ENCODE peak calls at places on chromosomes 3 and 15, in six cellular contexts. D is CD8-positive, alpha-beta T cell; T is cardiac fibroblast; X is adrenal gland; J is fibroblast of pulmonary artery; K is left lung. Z is an unnamed sample.

GRCh38 chr3:66423791-66424190 is 77.0 kb downstream of the LRIG1 start:
- DNase-seq in D (no peak), J (peak), X (no peak), K (no peak), T (peak), Z (no peak)

GRCh38 chr3:132210476-132211346 is 106.5 kb upstream of the ACP3 start:
- DNase-seq in K (peak), X (no peak), J (peak), T (no peak), D (no peak), Z (peak)

GRCh38 chr3:11601446-11602241 is 42.1 kb downstream of the VGLL4 start:
- DNase-seq in X (no peak), T (peak), J (peak), D (no peak), K (no peak), Z (no peak)

GRCh38 chr3:127964053-127964452 is 49.0 kb downstream of the KBTBD12 start:
- DNase-seq in D (no peak), J (peak), K (peak), T (peak), X (no peak), Z (no peak)

GRCh38 chr15:55056500-55056899 is 140.2 kb downstream of the RSL24D1 start:
- DNase-seq in K (no peak), J (no peak), D (no peak), X (no peak), T (no peak), Z (no peak)

GRCh38 chr3:70748593-70748992 is 436.2 kb upstream of the MDFIC2 start:
- DNase-seq in J (no peak), T (no peak), X (no peak), D (no peak), K (no peak), Z (no peak)

GRCh38 chr15:39124155-39124924 is 456.5 kb upstream of the THBS1 start:
- DNase-seq in K (no peak), X (no peak), J (peak), T (peak), D (no peak), Z (no peak)

GRCh38 chr15:66815322-66815721 is 113.3 kb downstream of the SMAD6 start:
- DNase-seq in J (peak), D (no peak), K (no peak), T (peak), X (no peak), Z (no peak)

GRCh38 chr3:68057637-68058320 is 403.4 kb upstream of the SUCLG2 start:
- DNase-seq in D (peak), K (no peak), J (no peak), T (no peak), X (no peak), Z (no peak)

GRCh38 chr15:85125056-85125661 is 143.5 kb downstream of the PDE8A start:
- DNase-seq in D (no peak), K (no peak), T (peak), X (no peak), J (peak), Z (no peak)

GRCh38 chr3:127556565-127556964 is 34.0 kb downstream of the TPRA1 start:
- DNase-seq in D (no peak), K (no peak), T (no peak), X (no peak), J (no peak), Z (no peak)

GRCh38 chr3:4681301-4681700 is 188.2 kb downstream of the ITPR1 start:
- DNase-seq in K (no peak), X (no peak), D (no peak), J (no peak), T (no peak), Z (no peak)

GRCh38 chr15:66765478-66766281 is 63.6 kb downstream of the SMAD6 start:
- DNase-seq in J (peak), K (peak), T (peak), D (no peak), X (peak), Z (peak)

GRCh38 chr15:63349156-63349555 is 32.5 kb downstream of the CA12 start:
- DNase-seq in J (no peak), X (peak), D (no peak), K (no peak), T (no peak), Z (no peak)

GRCh38 chr3:108311797-108312196 is 15.4 kb downstream of the HHLA2 start:
- DNase-seq in X (no peak), J (no peak), T (peak), D (no peak), K (no peak), Z (no peak)

GRCh38 chr3:182999767-183000166 is 19.4 kb upstream of the DCUN1D1 start:
- DNase-seq in D (no peak), X (no peak), J (no peak), K (no peak), T (no peak), Z (no peak)

GRCh38 chr3:194265505-194265892 is 85.6 kb downstream of the CPN2 start:
- DNase-seq in X (peak), D (no peak), J (peak), T (peak), K (peak), Z (no peak)

GRCh38 chr3:121839962-121840361 is 5.0 kb downstream of the EAF2 start:
- DNase-seq in X (no peak), T (no peak), D (no peak), K (no peak), J (no peak), Z (no peak)

GRCh38 chr3:121836069-121836468 is 1.1 kb downstream of the EAF2 start:
- DNase-seq in T (no peak), J (no peak), K (no peak), X (no peak), D (no peak), Z (no peak)

GRCh38 chr3:121834079-121834730 is 655 bp downstream of the IQCB1 start:
- DNase-seq in J (peak), D (no peak), K (no peak), T (peak), X (peak), Z (no peak)

DNA sequence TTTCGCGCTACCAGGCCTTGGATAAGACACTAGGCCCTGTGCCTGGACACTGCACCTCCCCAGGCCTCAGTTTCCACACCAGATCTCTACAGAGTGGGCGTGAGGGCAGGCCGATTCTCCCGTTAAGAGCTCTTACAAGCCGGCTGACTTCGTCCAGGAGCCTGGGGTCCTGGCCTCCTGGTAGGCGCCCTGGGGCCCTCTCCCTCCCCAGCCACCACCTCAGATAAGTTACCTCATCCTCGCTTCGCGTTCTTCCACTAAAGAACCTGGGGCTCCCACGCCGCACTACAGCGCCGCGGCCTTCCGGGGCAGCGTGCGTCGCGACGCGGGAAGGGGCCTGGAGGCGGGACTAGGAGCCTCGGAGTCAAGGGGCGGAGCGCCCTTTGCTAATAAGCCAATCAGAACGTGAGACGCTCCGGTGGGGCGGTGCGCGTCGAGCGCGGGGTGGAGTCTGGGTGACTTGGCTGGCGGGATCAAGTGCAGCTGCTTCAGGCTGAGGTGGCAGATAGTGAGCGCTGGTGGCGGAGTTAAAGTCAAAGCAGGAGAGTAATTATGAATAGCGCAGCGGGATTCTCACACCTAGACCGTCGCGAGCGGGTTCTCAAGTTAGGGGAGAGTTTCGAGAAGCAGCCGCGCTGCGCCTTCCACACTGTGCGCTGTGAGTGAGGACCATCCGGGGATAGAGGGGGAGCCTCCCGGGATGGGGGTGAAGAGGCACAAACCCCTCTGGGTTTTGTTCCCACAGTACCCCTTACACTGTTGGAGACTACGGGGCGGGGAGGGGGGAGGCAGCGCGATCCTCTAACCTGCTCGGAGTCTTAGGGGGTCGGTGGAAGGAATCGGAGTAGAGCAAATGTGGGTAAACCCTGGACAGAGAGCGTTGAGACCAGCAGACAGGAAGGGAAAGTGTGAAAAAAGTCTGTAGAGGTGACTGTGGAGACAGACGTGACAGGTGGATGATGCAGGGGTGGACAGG is at the start of the genes EAF2 and IQCB1:
- DNase-seq in T (peak), D (peak), X (peak), J (peak), K (peak), Z (peak)
- TF ChIP-seq CTCF in T (no peak), D (no peak), X (no peak), J (no peak), K (no peak), Z (no peak)

DNA sequence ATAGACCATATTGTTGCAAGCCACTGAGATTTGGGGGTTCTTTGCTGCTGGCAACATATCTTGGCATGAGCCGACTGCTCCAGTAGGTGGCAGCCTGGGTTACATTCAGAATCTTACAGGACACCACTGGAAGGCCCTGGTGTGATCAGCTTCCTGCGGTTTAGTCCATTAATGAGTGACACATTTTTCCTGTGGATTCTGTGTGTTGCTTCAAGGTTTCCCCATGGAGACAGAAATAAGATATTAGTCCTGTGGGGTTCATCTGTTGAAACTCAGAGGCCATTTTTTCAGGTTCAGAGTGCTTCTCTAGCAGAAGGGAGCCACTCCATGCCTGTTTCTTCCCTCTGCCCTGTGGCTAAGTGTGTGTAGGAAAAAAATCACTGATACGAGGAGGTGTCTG is 116.2 kb downstream of the MFSD1 start:
- DNase-seq in K (no peak), T (peak), X (peak), D (no peak), J (peak), Z (peak)
- TF ChIP-seq CTCF in K (peak), T (peak), X (peak), D (no peak), J (peak), Z (peak)

DNA sequence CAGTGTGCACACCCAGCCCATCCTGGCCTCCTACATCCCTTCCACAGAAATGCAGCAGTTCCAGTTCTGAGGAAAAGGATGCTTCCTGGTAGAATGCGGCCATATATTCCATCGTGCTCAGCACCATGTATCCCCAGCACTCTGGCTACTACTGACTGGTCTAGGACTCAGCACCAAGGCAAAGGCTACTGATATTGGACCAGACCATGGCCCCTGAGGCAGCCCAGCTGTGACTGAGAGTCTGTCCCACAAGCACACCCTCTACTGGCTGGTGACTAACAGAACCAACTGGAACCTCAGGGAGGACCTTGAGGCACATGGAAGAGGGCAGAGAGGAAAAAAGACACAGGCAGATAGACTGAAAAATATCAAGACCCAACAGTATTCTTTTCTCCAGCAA is 30.0 kb downstream of the TARS3 start:
- DNase-seq in J (no peak), T (no peak), X (no peak), D (no peak), K (no peak), Z (no peak)
- TF ChIP-seq CTCF in J (no peak), T (no peak), X (no peak), D (no peak), K (no peak), Z (no peak)

GRCh38 chr3:54574906-54575305 is 353.0 kb downstream of the LRTM1 start:
- DNase-seq in K (no peak), D (no peak), X (no peak), T (no peak), J (no peak), Z (no peak)

GRCh38 chr3:54573922-54574321 is 353.9 kb downstream of the LRTM1 start:
- DNase-seq in J (no peak), T (no peak), X (no peak), D (no peak), K (no peak), Z (no peak)

GRCh38 chr3:54577313-54577712 is 350.5 kb downstream of the LRTM1 start:
- DNase-seq in D (no peak), J (no peak), T (no peak), X (peak), K (no peak), Z (no peak)

GRCh38 chr3:54578417-54578816 is 349.4 kb downstream of the LRTM1 start:
- DNase-seq in K (no peak), T (no peak), D (no peak), J (peak), X (no peak), Z (no peak)

DNA sequence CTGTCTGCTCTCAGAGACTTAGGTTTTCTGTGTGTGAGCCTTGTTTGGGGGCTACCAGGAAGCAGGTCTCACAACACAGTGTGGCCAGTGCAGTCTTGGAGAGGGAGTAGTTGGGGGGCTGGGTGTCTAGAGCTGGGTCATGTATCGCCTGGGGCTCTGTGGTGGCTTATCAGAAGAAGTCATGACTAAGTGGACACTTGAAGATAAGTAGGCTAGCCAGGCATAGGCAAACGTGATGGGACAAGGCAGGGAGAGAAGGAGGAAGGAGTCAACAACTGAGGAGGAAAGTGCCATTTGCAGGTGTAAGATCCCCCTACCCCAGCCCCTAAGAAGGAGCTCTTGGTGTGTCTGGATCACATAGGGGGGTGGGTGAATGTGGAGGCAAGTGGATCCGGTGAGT is 352.3 kb downstream of the LRTM1 start:
- DNase-seq in T (no peak), K (no peak), D (no peak), X (no peak), J (no peak), Z (no peak)
- TF ChIP-seq CTCF in T (no peak), K (no peak), D (no peak), X (no peak), J (no peak), Z (no peak)

DNA sequence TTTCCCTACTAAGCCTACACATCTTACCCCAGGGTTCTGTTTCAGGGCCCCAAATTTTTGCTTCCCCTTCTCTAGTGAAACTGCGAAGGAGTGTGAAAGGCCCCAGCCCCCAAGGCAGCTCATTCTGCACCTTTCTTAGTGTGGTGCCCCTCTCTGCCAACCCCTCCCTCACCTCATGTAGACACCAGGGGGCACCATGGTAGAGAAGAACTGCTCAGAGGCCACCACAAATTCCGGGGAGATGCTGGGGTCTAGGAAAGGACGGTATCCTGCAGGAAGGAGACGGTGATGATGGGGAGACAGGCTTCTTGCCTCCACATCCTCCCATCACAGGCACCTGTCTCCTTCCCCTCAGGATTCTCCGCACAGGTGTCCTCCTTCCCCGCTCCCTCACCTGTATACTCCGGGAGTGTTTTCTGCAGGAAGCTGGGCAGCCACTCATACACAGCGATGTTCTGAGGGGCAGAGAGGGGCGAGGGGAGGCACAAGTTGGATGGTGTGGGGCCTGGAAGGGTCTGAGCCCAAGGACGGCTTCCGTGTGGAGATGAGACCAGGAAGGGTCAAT is 3.6 kb downstream of the DUOX2 start:
- DNase-seq in K (peak), D (no peak), J (no peak), X (no peak), T (no peak), Z (no peak)
- TF ChIP-seq CTCF in K (no peak), D (no peak), J (no peak), X (no peak), T (peak), Z (no peak)

DNA sequence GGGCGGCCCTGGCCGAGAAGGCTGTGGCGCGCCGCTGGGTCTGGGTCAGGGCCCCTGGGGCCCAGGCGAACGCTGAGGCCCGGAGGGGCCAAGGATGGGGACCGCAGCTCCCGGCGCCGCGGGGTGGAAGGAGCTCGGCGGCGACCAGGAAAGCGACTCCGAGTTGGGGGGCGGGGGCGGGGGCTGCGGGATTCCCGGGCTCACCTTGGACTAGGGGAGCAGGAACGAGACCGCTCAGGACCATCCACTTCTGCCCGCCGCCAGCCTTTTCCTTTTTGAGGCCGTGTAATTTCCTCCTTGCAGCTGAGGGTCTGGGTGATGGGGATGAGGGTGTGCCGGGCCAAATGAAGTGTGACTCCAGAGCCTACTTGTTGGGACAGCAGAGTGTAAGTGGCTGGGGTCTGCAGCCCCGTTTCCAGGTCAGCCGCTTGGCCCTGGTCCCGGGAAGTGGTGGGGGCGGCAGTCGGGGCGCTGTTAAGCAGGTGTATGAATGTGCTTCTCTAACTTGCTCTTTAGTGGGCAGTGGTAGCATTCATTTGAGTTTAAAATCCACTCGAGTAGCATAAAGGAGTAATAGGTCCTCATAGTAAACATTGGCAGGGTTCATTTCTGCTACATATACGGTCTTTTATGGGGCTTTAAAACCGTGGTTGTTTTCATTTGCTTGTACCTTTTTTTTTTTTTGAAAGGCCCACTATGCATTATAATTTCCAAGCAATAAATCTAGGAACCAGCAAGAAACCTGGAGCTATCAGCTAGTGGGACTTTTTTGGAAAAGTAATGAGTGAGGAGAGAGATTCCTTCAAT is 717 bp downstream of the PXK start:
- DNase-seq in K (no peak), X (no peak), T (peak), D (no peak), J (peak), Z (no peak)
- TF ChIP-seq CTCF in K (no peak), X (no peak), T (no peak), D (no peak), J (peak), Z (no peak)

GRCh38 chr15:72131922-72132321 is 13.7 kb downstream of the SENP8 start:
- DNase-seq in T (no peak), D (no peak), J (no peak), K (no peak), X (no peak), Z (no peak)
- TF ChIP-seq CTCF in T (no peak), D (no peak), J (no peak), K (no peak), X (no peak), Z (no peak)

Z was measured in progenitor cell of endocrine pancreas.